ENCODE peak calls at places on chromosomes 1 and 21, in six cellular contexts. One of them, this sample, is unnamed.

GRCh38 chr1:109869141-109869540 is 41.5 kb upstream of the CSF1 start:
- DNase-seq in ascending aorta: no peak
- DNase-seq in astrocyte of the spinal cord: no peak
- DNase-seq in GM10248: no peak
- DNase-seq in MM.1S: no peak
- DNase-seq in HFF-Myc: no peak
- DNase-seq in this sample: no peak

GRCh38 chr21:32457360-32457840 is 44.9 kb downstream of the EVA1C start:
- DNase-seq in ascending aorta: no peak
- DNase-seq in astrocyte of the spinal cord: no peak
- DNase-seq in GM10248: no peak
- DNase-seq in MM.1S: no peak
- DNase-seq in HFF-Myc: no peak
- DNase-seq in this sample: no peak

GRCh38 chr1:55848906-55849305 is 633.7 kb upstream of the USP24 start:
- DNase-seq in ascending aorta: no peak
- DNase-seq in astrocyte of the spinal cord: no peak
- DNase-seq in GM10248: no peak
- DNase-seq in MM.1S: no peak
- DNase-seq in HFF-Myc: no peak
- DNase-seq in this sample: no peak

GRCh38 chr21:34133392-34133791 is 60.0 kb downstream of the MRPS6 start:
- DNase-seq in ascending aorta: no peak
- DNase-seq in astrocyte of the spinal cord: no peak
- DNase-seq in GM10248: no peak
- DNase-seq in MM.1S: no peak
- DNase-seq in HFF-Myc: no peak
- DNase-seq in this sample: no peak

GRCh38 chr1:119711804-119712341 is at the start of gene PHGDH:
- DNase-seq in ascending aorta: no peak
- DNase-seq in astrocyte of the spinal cord: peak
- DNase-seq in GM10248: peak
- DNase-seq in MM.1S: peak
- DNase-seq in HFF-Myc: peak
- DNase-seq in this sample: peak

GRCh38 chr1:184743062-184743756 is 11.4 kb downstream of the EDEM3 start:
- DNase-seq in ascending aorta: no peak
- DNase-seq in astrocyte of the spinal cord: no peak
- DNase-seq in GM10248: peak
- DNase-seq in MM.1S: peak
- DNase-seq in HFF-Myc: no peak
- DNase-seq in this sample: peak

GRCh38 chr1:92201973-92202372 is 15.7 kb upstream of the C1orf146 start:
- DNase-seq in ascending aorta: no peak
- DNase-seq in astrocyte of the spinal cord: no peak
- DNase-seq in GM10248: no peak
- DNase-seq in MM.1S: no peak
- DNase-seq in HFF-Myc: no peak
- DNase-seq in this sample: no peak

GRCh38 chr1:213388199-213388598 is 337.2 kb downstream of the RPS6KC1 start:
- DNase-seq in ascending aorta: no peak
- DNase-seq in astrocyte of the spinal cord: no peak
- DNase-seq in GM10248: no peak
- DNase-seq in MM.1S: no peak
- DNase-seq in HFF-Myc: no peak
- DNase-seq in this sample: no peak

GRCh38 chr21:19853709-19854575 is 1144.3 kb upstream of the NCAM2 start:
- DNase-seq in ascending aorta: no peak
- DNase-seq in astrocyte of the spinal cord: no peak
- DNase-seq in GM10248: no peak
- DNase-seq in MM.1S: peak
- DNase-seq in HFF-Myc: no peak
- DNase-seq in this sample: peak

GRCh38 chr1:66452162-66452561 is 81.8 kb upstream of the SGIP1 start:
- DNase-seq in ascending aorta: no peak
- DNase-seq in astrocyte of the spinal cord: no peak
- DNase-seq in GM10248: no peak
- DNase-seq in MM.1S: no peak
- DNase-seq in HFF-Myc: no peak
- DNase-seq in this sample: no peak

GRCh38 chr1:76833151-76833550 is 34.1 kb upstream of the ST6GALNAC5 start:
- DNase-seq in ascending aorta: no peak
- DNase-seq in astrocyte of the spinal cord: no peak
- DNase-seq in GM10248: no peak
- DNase-seq in MM.1S: no peak
- DNase-seq in HFF-Myc: no peak
- DNase-seq in this sample: no peak

GRCh38 chr1:150268342-150268705 is 492 bp downstream of the APH1A start:
- DNase-seq in ascending aorta: no peak
- DNase-seq in astrocyte of the spinal cord: no peak
- DNase-seq in GM10248: no peak
- DNase-seq in MM.1S: peak
- DNase-seq in HFF-Myc: no peak
- DNase-seq in this sample: peak

GRCh38 chr1:118300808-118301207 is 115.8 kb upstream of the SPAG17 start:
- DNase-seq in ascending aorta: no peak
- DNase-seq in astrocyte of the spinal cord: no peak
- DNase-seq in GM10248: no peak
- DNase-seq in MM.1S: no peak
- DNase-seq in HFF-Myc: no peak
- DNase-seq in this sample: no peak

GRCh38 chr1:40711465-40712404 is 20.2 kb downstream of the NFYC start:
- DNase-seq in ascending aorta: no peak
- DNase-seq in astrocyte of the spinal cord: peak
- DNase-seq in GM10248: no peak
- DNase-seq in MM.1S: no peak
- DNase-seq in HFF-Myc: no peak
- DNase-seq in this sample: peak

GRCh38 chr1:230256896-230257295 is 169.2 kb downstream of the PGBD5 start:
- DNase-seq in ascending aorta: no peak
- DNase-seq in astrocyte of the spinal cord: no peak
- DNase-seq in GM10248: no peak
- DNase-seq in MM.1S: no peak
- DNase-seq in HFF-Myc: no peak
- DNase-seq in this sample: no peak

GRCh38 chr1:59332983-59333382 is 36.1 kb downstream of the FGGY start:
- DNase-seq in ascending aorta: no peak
- DNase-seq in astrocyte of the spinal cord: peak
- DNase-seq in GM10248: no peak
- DNase-seq in MM.1S: no peak
- DNase-seq in HFF-Myc: peak
- DNase-seq in this sample: peak

GRCh38 chr1:3350441-3351261 is 103.8 kb upstream of the ARHGEF16 start:
- DNase-seq in ascending aorta: peak
- DNase-seq in astrocyte of the spinal cord: peak
- DNase-seq in GM10248: no peak
- DNase-seq in MM.1S: no peak
- DNase-seq in HFF-Myc: no peak
- DNase-seq in this sample: no peak

GRCh38 chr1:119372493-119373086 is 4.0 kb downstream of the HAO2 start:
- DNase-seq in ascending aorta: no peak
- DNase-seq in astrocyte of the spinal cord: no peak
- DNase-seq in GM10248: peak
- DNase-seq in MM.1S: peak
- DNase-seq in HFF-Myc: no peak
- DNase-seq in this sample: peak

GRCh38 chr1:89897347-89898133 is 76.7 kb downstream of the LRRC8D start:
- DNase-seq in ascending aorta: no peak
- DNase-seq in astrocyte of the spinal cord: no peak
- DNase-seq in GM10248: no peak
- DNase-seq in MM.1S: no peak
- DNase-seq in HFF-Myc: no peak
- DNase-seq in this sample: no peak

GRCh38 chr1:50976111-50976889 is 6.3 kb downstream of the CDKN2C start:
- DNase-seq in ascending aorta: no peak
- DNase-seq in astrocyte of the spinal cord: no peak
- DNase-seq in GM10248: no peak
- DNase-seq in MM.1S: no peak
- DNase-seq in HFF-Myc: no peak
- DNase-seq in this sample: peak

GRCh38 chr1:39646232-39647081 is 7.0 kb upstream of the HEYL start:
- DNase-seq in ascending aorta: no peak
- DNase-seq in astrocyte of the spinal cord: peak
- DNase-seq in GM10248: no peak
- DNase-seq in MM.1S: no peak
- DNase-seq in HFF-Myc: peak
- DNase-seq in this sample: peak

GRCh38 chr1:51330331-51331201 is at the start of gene TTC39A:
- DNase-seq in ascending aorta: no peak
- DNase-seq in astrocyte of the spinal cord: no peak
- DNase-seq in GM10248: no peak
- DNase-seq in MM.1S: no peak
- DNase-seq in HFF-Myc: no peak
- DNase-seq in this sample: no peak

GRCh38 chr21:33433425-33434114 is 30.4 kb downstream of the IFNGR2 start:
- DNase-seq in ascending aorta: no peak
- DNase-seq in astrocyte of the spinal cord: no peak
- DNase-seq in GM10248: no peak
- DNase-seq in MM.1S: no peak
- DNase-seq in HFF-Myc: no peak
- DNase-seq in this sample: peak

GRCh38 chr1:93344886-93345632 is 648 bp upstream of the DR1 start:
- DNase-seq in ascending aorta: no peak
- DNase-seq in astrocyte of the spinal cord: no peak
- DNase-seq in GM10248: no peak
- DNase-seq in MM.1S: no peak
- DNase-seq in HFF-Myc: no peak
- DNase-seq in this sample: no peak

GRCh38 chr1:93346472-93346991 is 825 bp downstream of the DR1 start:
- DNase-seq in ascending aorta: no peak
- DNase-seq in astrocyte of the spinal cord: peak
- DNase-seq in GM10248: peak
- DNase-seq in MM.1S: no peak
- DNase-seq in HFF-Myc: no peak
- DNase-seq in this sample: peak

GRCh38 chr1:93344484-93344883 is 1.2 kb upstream of the DR1 start:
- DNase-seq in ascending aorta: no peak
- DNase-seq in astrocyte of the spinal cord: no peak
- DNase-seq in GM10248: no peak
- DNase-seq in MM.1S: no peak
- DNase-seq in HFF-Myc: no peak
- DNase-seq in this sample: no peak

GRCh38 chr1:93347319-93347899 is 1.7 kb downstream of the DR1 start:
- DNase-seq in ascending aorta: no peak
- DNase-seq in astrocyte of the spinal cord: no peak
- DNase-seq in GM10248: no peak
- DNase-seq in MM.1S: no peak
- DNase-seq in HFF-Myc: no peak
- DNase-seq in this sample: no peak

DNA sequence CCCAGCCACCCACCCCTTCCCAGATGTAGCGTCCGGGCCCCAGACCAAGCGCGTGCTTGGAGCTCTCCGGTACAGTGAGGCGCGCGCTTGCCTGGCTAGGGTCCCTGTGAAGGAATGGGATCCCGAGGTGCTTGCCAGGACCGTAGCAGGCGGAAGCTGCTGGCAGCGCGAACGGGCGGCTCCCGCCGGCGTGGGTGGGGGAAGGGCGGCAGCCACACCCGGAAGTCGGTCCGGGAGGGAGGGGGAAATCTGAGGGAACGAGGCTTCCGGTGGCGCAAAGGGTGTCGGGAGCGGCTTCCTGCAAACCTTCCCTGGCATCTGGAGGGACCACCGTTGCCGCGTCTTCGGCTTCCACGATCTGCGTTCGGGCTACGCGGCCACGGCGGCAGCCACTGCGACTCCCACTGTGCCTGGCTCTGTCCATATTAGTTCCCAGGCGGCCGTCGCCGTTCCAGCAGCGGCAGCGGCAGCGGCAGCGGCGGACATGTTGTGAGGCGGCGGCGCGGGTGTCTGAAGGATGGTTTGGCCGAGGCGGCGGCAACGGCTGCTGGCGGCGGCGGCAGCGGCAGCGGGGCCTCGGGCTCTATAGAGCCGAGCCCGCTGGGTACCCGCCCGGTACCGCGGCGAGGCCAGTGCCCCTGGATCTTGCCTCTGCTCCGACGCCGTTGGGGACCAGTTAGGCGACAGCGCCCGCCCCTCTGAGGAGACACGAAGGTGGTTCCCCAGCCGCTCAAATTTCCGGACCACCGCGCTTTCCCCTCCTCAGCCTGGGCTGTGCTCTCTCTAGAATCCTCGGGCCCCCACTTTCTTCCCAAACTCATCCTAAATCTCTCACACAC is at the start of gene DR1:
- DNase-seq in ascending aorta: peak
- DNase-seq in astrocyte of the spinal cord: peak
- DNase-seq in GM10248: peak
- DNase-seq in MM.1S: peak
- DNase-seq in HFF-Myc: peak
- DNase-seq in this sample: peak
- TF ChIP-seq CTCF in ascending aorta: no peak
- TF ChIP-seq CTCF in astrocyte of the spinal cord: no peak
- TF ChIP-seq CTCF in GM10248: no peak
- TF ChIP-seq CTCF in MM.1S: no peak
- TF ChIP-seq CTCF in HFF-Myc: no peak
- TF ChIP-seq CTCF in this sample: no peak

GRCh38 chr1:42403880-42404400 is 23.3 kb downstream of the RIMKLA start:
- DNase-seq in ascending aorta: no peak
- DNase-seq in astrocyte of the spinal cord: no peak
- DNase-seq in GM10248: no peak
- DNase-seq in MM.1S: no peak
- DNase-seq in HFF-Myc: no peak
- DNase-seq in this sample: no peak
- TF ChIP-seq CTCF in ascending aorta: no peak
- TF ChIP-seq CTCF in astrocyte of the spinal cord: peak
- TF ChIP-seq CTCF in GM10248: no peak
- TF ChIP-seq CTCF in MM.1S: no peak
- TF ChIP-seq CTCF in HFF-Myc: no peak
- TF ChIP-seq CTCF in this sample: no peak

GRCh38 chr21:44088401-44088780 is 18.8 kb upstream of the PWP2 start:
- DNase-seq in ascending aorta: no peak
- DNase-seq in astrocyte of the spinal cord: no peak
- DNase-seq in GM10248: no peak
- DNase-seq in MM.1S: no peak
- DNase-seq in HFF-Myc: no peak
- DNase-seq in this sample: no peak
- TF ChIP-seq CTCF in ascending aorta: no peak
- TF ChIP-seq CTCF in astrocyte of the spinal cord: no peak
- TF ChIP-seq CTCF in GM10248: no peak
- TF ChIP-seq CTCF in MM.1S: no peak
- TF ChIP-seq CTCF in HFF-Myc: no peak
- TF ChIP-seq CTCF in this sample: no peak

DNA sequence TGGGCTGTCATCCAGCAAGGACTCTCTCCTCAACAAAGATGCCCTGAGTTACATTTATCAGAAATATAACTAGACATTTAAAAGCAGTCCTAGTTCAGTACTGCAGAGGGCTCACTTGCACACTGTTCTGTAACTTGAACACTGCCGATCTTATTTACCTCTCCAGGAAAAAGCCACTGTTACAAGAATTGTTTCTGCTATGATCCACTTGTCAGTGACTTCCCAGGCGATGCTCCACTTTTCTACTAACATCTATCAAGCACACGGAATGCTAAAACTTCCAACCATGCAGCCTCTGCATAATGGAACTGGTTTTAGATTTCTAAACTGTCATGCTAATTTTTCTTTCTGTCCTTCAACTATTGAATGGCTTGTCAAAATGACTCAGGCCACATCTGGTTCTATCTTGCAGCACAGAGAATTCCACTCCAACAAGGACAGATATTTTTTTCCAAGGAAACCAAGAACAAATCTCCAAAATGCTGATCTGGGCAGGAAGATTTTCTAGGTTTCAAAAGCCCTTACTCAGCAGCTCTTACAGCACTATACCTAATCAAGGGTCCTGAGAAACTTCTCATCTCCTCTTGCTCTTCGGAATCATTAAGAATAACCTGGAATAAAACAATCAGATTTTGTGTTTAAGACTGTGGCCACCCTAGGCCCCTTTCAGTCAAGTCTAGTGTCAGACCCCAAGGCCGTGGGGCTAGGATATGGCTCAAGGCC is 9.9 kb downstream of the SEC16B start:
- DNase-seq in ascending aorta: no peak
- DNase-seq in astrocyte of the spinal cord: peak
- DNase-seq in GM10248: no peak
- DNase-seq in MM.1S: no peak
- DNase-seq in HFF-Myc: no peak
- DNase-seq in this sample: no peak
- TF ChIP-seq CTCF in ascending aorta: no peak
- TF ChIP-seq CTCF in astrocyte of the spinal cord: peak
- TF ChIP-seq CTCF in GM10248: no peak
- TF ChIP-seq CTCF in MM.1S: no peak
- TF ChIP-seq CTCF in HFF-Myc: peak
- TF ChIP-seq CTCF in this sample: no peak